ENCODE peak calls at places on chromosomes 12 and 14, in seven cellular contexts. I is kidney tubule cell; X is B cell; C is AML-193; V is globus pallidus; R is T-cell; D is activated naive CD4-positive, alpha-beta T cell treated with anti-CD3 and anti-CD28 coated beads, Interleukin-2, amount 10 ng/mL, durations not matched to agents 7 days and 5 days. Z is an unnamed sample.

GRCh38 chr12:12999276-12999958 is 648 bp downstream of the HEBP1 start:
- DNase-seq in I (peak), X (no peak), C (peak), V (no peak), R (no peak), D (no peak), Z (no peak)

GRCh38 chr12:58007875-58008274 is 66.5 kb downstream of the ATP23 start:
- DNase-seq in I (peak), X (no peak), C (no peak), V (no peak), R (no peak), D (no peak), Z (no peak)

GRCh38 chr14:95507701-95508103 is 8.7 kb downstream of the SYNE3 start:
- DNase-seq in I (peak), X (no peak), C (peak), V (no peak), R (no peak), D (no peak), Z (no peak)

GRCh38 chr12:130953783-130954543 is at the start of gene ADGRD1:
- DNase-seq in I (peak), X (no peak), C (no peak), V (peak), R (no peak), D (no peak), Z (peak)

GRCh38 chr14:104189629-104190335 is 51.4 kb downstream of the KIF26A start:
- DNase-seq in I (no peak), X (no peak), C (no peak), V (no peak), R (no peak), D (no peak), Z (no peak)

GRCh38 chr14:59895721-59896120 is 24.2 kb upstream of the LRRC9 start:
- DNase-seq in I (no peak), X (no peak), C (no peak), V (no peak), R (no peak), D (no peak), Z (no peak)

GRCh38 chr14:75279153-75279738 is 618 bp downstream of the FOS start:
- DNase-seq in I (peak), X (peak), C (no peak), V (peak), R (peak), D (peak), Z (no peak)

GRCh38 chr14:98957211-98958047 is 314.6 kb downstream of the BCL11B start:
- DNase-seq in I (no peak), X (no peak), C (peak), V (no peak), R (no peak), D (no peak), Z (peak)